ENCODE peak calls at places on chromosomes 12 and 14, in eight cellular contexts. D is progenitor cell of endocrine pancreas; E is activated T-cell treated with anti-CD3 and anti-CD28 coated beads, Interleukin-2, amount 50 U/mL, for 72 hours; B is stimulated activated CD8-positive, alpha-beta memory T cell treated with anti-CD3 and anti-CD28 coated beads, Interleukin-7, amount 100 ng/mL, for 4 hours; G is HS-27A; X is breast epithelium; W is heart left ventricle; O is NCI-H1694 treated with DMSO at 0.1 percent for 48 hours. K is an unnamed sample.

GRCh38 chr14:100608064-100608463 is 20.8 kb upstream of the BEGAIN start:
- DNase-seq in D (no peak), E (no peak), B (no peak), G (no peak), X (no peak), W (no peak), O (no peak), K (no peak)

GRCh38 chr12:14828896-14829295 is 14.4 kb downstream of the ART4 start:
- DNase-seq in D (no peak), E (no peak), B (no peak), G (no peak), X (no peak), W (no peak), O (no peak), K (no peak)

GRCh38 chr14:102591372-102591943 is 991 bp upstream of the RCOR1 start:
- DNase-seq in D (peak; percentile 20), E (no peak), B (peak; percentile 21), G (no peak), X (peak; percentile 27), W (peak; percentile 67), O (peak; percentile 36), K (peak; percentile 91)

GRCh38 chr12:26273811-26274210 is 78.4 kb downstream of the SSPN start:
- DNase-seq in D (no peak), E (no peak), B (no peak), G (no peak), X (no peak), W (no peak), O (no peak), K (no peak)

GRCh38 chr14:60561845-60562746 is 53.1 kb downstream of the SIX6 start:
- DNase-seq in D (peak; percentile 23), E (peak; percentile 26), B (no peak), G (peak; percentile 12), X (no peak), W (no peak), O (peak; percentile 81), K (no peak)

GRCh38 chr14:75459099-75459741 is 31.4 kb downstream of the JDP2 start:
- DNase-seq in D (no peak), E (no peak), B (no peak), G (no peak), X (peak; percentile 57), W (no peak), O (no peak), K (peak; percentile 84)

GRCh38 chr14:56805201-56805991 is 4.9 kb downstream of the OTX2 start:
- DNase-seq in D (no peak), E (no peak), B (no peak), G (no peak), X (no peak), W (no peak), O (no peak), K (no peak)

GRCh38 chr12:57735952-57736742 is 2.4 kb downstream of the AGAP2 start:
- DNase-seq in D (no peak), E (no peak), B (no peak), G (no peak), X (no peak), W (peak; percentile 72), O (no peak), K (no peak)

GRCh38 chr12:45504606-45505005 is 224.9 kb upstream of the ARID2 start:
- DNase-seq in D (no peak), E (no peak), B (no peak), G (no peak), X (no peak), W (no peak), O (no peak), K (no peak)

K was measured in lower leg skin.